ENCODE peak calls at places on chromosome 15, in seven cellular contexts. D is iPS-NIHi11; L is activated naive CD4-positive, alpha-beta T cell treated with anti-CD3 and anti-CD28 coated beads, Interleukin-2, amount 50 U/mL, for 16 hours; Z is A172; N is T-helper 2 cell; A is GM10248; Y is mucosa of gallbladder. R is an unnamed sample.

GRCh38 chr15:52010633-52011595 is 8.1 kb upstream of the MAPK6 start:
- DNase-seq in D (no peak), L (peak; percentile 60), Z (peak; percentile 68), N (no peak), A (no peak), Y (peak; percentile 56), R (peak; percentile 45)

GRCh38 chr15:68230157-68231100 is 901 bp upstream of the CLN6 start:
- DNase-seq in D (no peak), L (peak; percentile 28), Z (peak; percentile 4), N (no peak), A (no peak), Y (no peak), R (no peak)

GRCh38 chr15:58546635-58547627 is 115.1 kb downstream of the LIPC start:
- DNase-seq in D (peak; percentile 53), L (no peak), Z (peak; percentile 97), N (no peak), A (no peak), Y (peak; percentile 69), R (peak; percentile 65)

GRCh38 chr15:87538327-87538834 is 718.2 kb downstream of the NTRK3 start:
- DNase-seq in D (no peak), L (no peak), Z (no peak), N (no peak), A (no peak), Y (no peak), R (no peak)

GRCh38 chr15:51864408-51865056 is 35.1 kb downstream of the TMOD3 start:
- DNase-seq in D (peak; percentile 40), L (peak; percentile 33), Z (no peak), N (no peak), A (no peak), Y (no peak), R (no peak)

GRCh38 chr15:38879909-38880471 is 315.4 kb upstream of the RASGRP1 start:
- DNase-seq in D (no peak), L (no peak), Z (no peak), N (no peak), A (no peak), Y (peak; percentile 31), R (no peak)

GRCh38 chr15:67823371-67824156 is 1.7 kb upstream of the SKOR1 start:
- DNase-seq in D (peak; percentile 59), L (no peak), Z (no peak), N (no peak), A (no peak), Y (no peak), R (no peak)

GRCh38 chr15:57133127-57133968 is 214.9 kb downstream of the TCF12 start:
- DNase-seq in D (peak; percentile 17), L (peak; percentile 18), Z (no peak), N (no peak), A (peak; percentile 41), Y (peak; percentile 36), R (no peak)

GRCh38 chr15:68309024-68309423 is 31.5 kb downstream of the FEM1B start:
- DNase-seq in D (no peak), L (no peak), Z (no peak), N (no peak), A (no peak), Y (peak; percentile 0), R (no peak)

GRCh38 chr15:67745059-67745993 is 80.0 kb upstream of the SKOR1 start:
- DNase-seq in D (no peak), L (no peak), Z (no peak), N (no peak), A (no peak), Y (no peak), R (peak; percentile 6)

GRCh38 chr15:43187544-43188155 is 2.4 kb downstream of the CCNDBP1 start:
- DNase-seq in D (no peak), L (no peak), Z (peak; percentile 30), N (no peak), A (no peak), Y (no peak), R (peak; percentile 31)

GRCh38 chr15:74376226-74376625 is 8.8 kb upstream of the CYP11A1 start:
- DNase-seq in D (no peak), L (no peak), Z (no peak), N (no peak), A (peak; percentile 2), Y (no peak), R (no peak)

GRCh38 chr15:74272812-74273211 is 36.7 kb downstream of the CCDC33 start:
- DNase-seq in D (no peak), L (no peak), Z (no peak), N (no peak), A (no peak), Y (no peak), R (no peak)

GRCh38 chr15:92714457-92715401 is 59.2 kb upstream of the FAM174B start:
- DNase-seq in D (peak; percentile 82), L (peak; percentile 76), Z (peak; percentile 49), N (peak; percentile 21), A (peak; percentile 80), Y (peak; percentile 75), R (peak; percentile 57)

GRCh38 chr15:80480171-80480811 is 76.1 kb downstream of the ARNT2 start:
- DNase-seq in D (peak; percentile 52), L (no peak), Z (peak; percentile 74), N (no peak), A (no peak), Y (no peak), R (no peak)

GRCh38 chr15:74892313-74892712 is 2.5 kb downstream of the MPI start:
- DNase-seq in D (no peak), L (no peak), Z (no peak), N (peak; percentile 30), A (no peak), Y (peak; percentile 16), R (no peak)

GRCh38 chr15:29820802-29821160 is 1.5 kb downstream of the TJP1 start:
- DNase-seq in D (no peak), L (no peak), Z (no peak), N (no peak), A (no peak), Y (no peak), R (no peak)

GRCh38 chr15:70061086-70061370 is 36.7 kb downstream of the TLE3 start:
- DNase-seq in D (no peak), L (no peak), Z (no peak), N (no peak), A (no peak), Y (no peak), R (no peak)

GRCh38 chr15:59941612-59942011 is 62.5 kb upstream of the FOXB1 start:
- DNase-seq in D (peak; percentile 23), L (no peak), Z (peak; percentile 53), N (no peak), A (no peak), Y (no peak), R (no peak)

GRCh38 chr15:68209735-68210408 is 4.7 kb upstream of the CALML4 start:
- DNase-seq in D (no peak), L (peak; percentile 47), Z (no peak), N (peak; percentile 22), A (peak; percentile 68), Y (no peak), R (no peak)

GRCh38 chr15:97683816-97684215 is 276.7 kb upstream of the ARRDC4 start:
- DNase-seq in D (no peak), L (no peak), Z (no peak), N (no peak), A (no peak), Y (no peak), R (no peak)

GRCh38 chr15:86162172-86162591 is 82.5 kb downstream of the AGBL1 start:
- DNase-seq in D (no peak), L (no peak), Z (no peak), N (no peak), A (no peak), Y (no peak), R (no peak)

GRCh38 chr15:40591310-40591845 is 2.7 kb upstream of the KNL1 start:
- DNase-seq in D (no peak), L (no peak), Z (no peak), N (no peak), A (no peak), Y (no peak), R (no peak)

GRCh38 chr15:89067751-89068150 is 20.5 kb upstream of the ABHD2 start:
- DNase-seq in D (no peak), L (no peak), Z (no peak), N (no peak), A (no peak), Y (no peak), R (no peak)

GRCh38 chr15:31867536-31868442 is 162.5 kb upstream of the CHRNA7 start:
- DNase-seq in D (peak; percentile 75), L (peak; percentile 56), Z (peak; percentile 23), N (peak; percentile 11), A (peak; percentile 67), Y (peak; percentile 37), R (no peak)

GRCh38 chr15:41556657-41557056 is 2.4 kb upstream of the TYRO3 start:
- DNase-seq in D (no peak), L (no peak), Z (no peak), N (no peak), A (no peak), Y (no peak), R (no peak)

R was measured in amniotic stem cell.